ENCODE peak calls at places on chromosome 1, in four cellular contexts. One of them, this sample, is unnamed.

GRCh38 chr1:231628207-231628876 is 1.8 kb downstream of the DISC1 start:
- DNase-seq in epithelial cell of esophagus: peak; percentile 62
- DNase-seq in AG09309: no peak
- DNase-seq in fibroblast of pulmonary artery: no peak
- DNase-seq in this sample: no peak

GRCh38 chr1:89608627-89609338 is 24.1 kb upstream of the LRRC8C start:
- DNase-seq in epithelial cell of esophagus: peak; percentile 59
- DNase-seq in AG09309: no peak
- DNase-seq in fibroblast of pulmonary artery: no peak
- DNase-seq in this sample: no peak

GRCh38 chr1:74699331-74699730 is 25.7 kb upstream of the ERICH3 start:
- DNase-seq in epithelial cell of esophagus: no peak
- DNase-seq in AG09309: no peak
- DNase-seq in fibroblast of pulmonary artery: no peak
- DNase-seq in this sample: no peak

GRCh38 chr1:174964261-174964984 is 35.3 kb upstream of the CACYBP start:
- DNase-seq in epithelial cell of esophagus: peak; percentile 96
- DNase-seq in AG09309: no peak
- DNase-seq in fibroblast of pulmonary artery: peak; percentile 62
- DNase-seq in this sample: peak; percentile 55

GRCh38 chr1:40393173-40393572 is 19.6 kb downstream of the SMAP2 start:
- DNase-seq in epithelial cell of esophagus: no peak
- DNase-seq in AG09309: no peak
- DNase-seq in fibroblast of pulmonary artery: no peak
- DNase-seq in this sample: no peak

GRCh38 chr1:205444931-205445652 is 10.8 kb downstream of the BLACAT1 start:
- DNase-seq in epithelial cell of esophagus: no peak
- DNase-seq in AG09309: no peak
- DNase-seq in fibroblast of pulmonary artery: peak; percentile 32
- DNase-seq in this sample: peak; percentile 86

GRCh38 chr1:53588053-53588779 is 129.0 kb downstream of the DMRTB1 start:
- DNase-seq in epithelial cell of esophagus: no peak
- DNase-seq in AG09309: no peak
- DNase-seq in fibroblast of pulmonary artery: no peak
- DNase-seq in this sample: no peak

GRCh38 chr1:172745014-172745413 is 86.1 kb downstream of the FASLG start:
- DNase-seq in epithelial cell of esophagus: peak; percentile 81
- DNase-seq in AG09309: peak; percentile 62
- DNase-seq in fibroblast of pulmonary artery: peak; percentile 92
- DNase-seq in this sample: peak; percentile 90

GRCh38 chr1:227357229-227358078 is 39.2 kb upstream of the CDC42BPA start:
- DNase-seq in epithelial cell of esophagus: peak; percentile 79
- DNase-seq in AG09309: no peak
- DNase-seq in fibroblast of pulmonary artery: peak; percentile 95
- DNase-seq in this sample: peak; percentile 91

GRCh38 chr1:87720561-87720960 is 391.9 kb downstream of the LMO4 start:
- DNase-seq in epithelial cell of esophagus: no peak
- DNase-seq in AG09309: no peak
- DNase-seq in fibroblast of pulmonary artery: no peak
- DNase-seq in this sample: no peak

GRCh38 chr1:30027247-30027646 is 696.1 kb downstream of the MATN1 start:
- DNase-seq in epithelial cell of esophagus: no peak
- DNase-seq in AG09309: no peak
- DNase-seq in fibroblast of pulmonary artery: no peak
- DNase-seq in this sample: no peak

GRCh38 chr1:62417351-62417999 is 19.4 kb upstream of the USP1 start:
- DNase-seq in epithelial cell of esophagus: no peak
- DNase-seq in AG09309: no peak
- DNase-seq in fibroblast of pulmonary artery: no peak
- DNase-seq in this sample: no peak

GRCh38 chr1:4034318-4034887 is 134.3 kb upstream of the C1orf174 start:
- DNase-seq in epithelial cell of esophagus: no peak
- DNase-seq in AG09309: no peak
- DNase-seq in fibroblast of pulmonary artery: no peak
- DNase-seq in this sample: no peak

GRCh38 chr1:166479052-166479631 is 312.3 kb upstream of the FAM78B start:
- DNase-seq in epithelial cell of esophagus: peak; percentile 54
- DNase-seq in AG09309: no peak
- DNase-seq in fibroblast of pulmonary artery: peak; percentile 50
- DNase-seq in this sample: peak; percentile 55

GRCh38 chr1:240207073-240207709 is 115.5 kb downstream of the FMN2 start:
- DNase-seq in epithelial cell of esophagus: no peak
- DNase-seq in AG09309: no peak
- DNase-seq in fibroblast of pulmonary artery: no peak
- DNase-seq in this sample: no peak

GRCh38 chr1:199859525-199859924 is 168.0 kb upstream of the NR5A2 start:
- DNase-seq in epithelial cell of esophagus: peak; percentile 92
- DNase-seq in AG09309: peak; percentile 23
- DNase-seq in fibroblast of pulmonary artery: peak; percentile 93
- DNase-seq in this sample: peak; percentile 90

GRCh38 chr1:114034561-114035303 is 55.5 kb downstream of the OLFML3 start:
- DNase-seq in epithelial cell of esophagus: no peak
- DNase-seq in AG09309: no peak
- DNase-seq in fibroblast of pulmonary artery: no peak
- DNase-seq in this sample: no peak

GRCh38 chr1:114035304-114035700 is 56.0 kb downstream of the OLFML3 start:
- DNase-seq in epithelial cell of esophagus: no peak
- DNase-seq in AG09309: no peak
- DNase-seq in fibroblast of pulmonary artery: no peak
- DNase-seq in this sample: no peak

GRCh38 chr1:114032271-114033218 is 53.3 kb downstream of the OLFML3 start:
- DNase-seq in epithelial cell of esophagus: peak; percentile 89
- DNase-seq in AG09309: no peak
- DNase-seq in fibroblast of pulmonary artery: peak; percentile 25
- DNase-seq in this sample: peak; percentile 80

GRCh38 chr1:114033961-114034360 is 54.7 kb downstream of the OLFML3 start:
- DNase-seq in epithelial cell of esophagus: peak; percentile 53
- DNase-seq in AG09309: no peak
- DNase-seq in fibroblast of pulmonary artery: no peak
- DNase-seq in this sample: no peak

GRCh38 chr1:114033219-114033706 is 54.0 kb downstream of the OLFML3 start:
- DNase-seq in epithelial cell of esophagus: peak; percentile 24
- DNase-seq in AG09309: no peak
- DNase-seq in fibroblast of pulmonary artery: peak; percentile 16
- DNase-seq in this sample: peak; percentile 18
- TF ChIP-seq CTCF in epithelial cell of esophagus: peak; percentile 41
- TF ChIP-seq CTCF in AG09309: peak; percentile 51
- TF ChIP-seq CTCF in fibroblast of pulmonary artery: peak; percentile 58
- TF ChIP-seq CTCF in this sample: peak; percentile 54

GRCh38 chr1:156858959-156859522 is at the start of gene INSRR:
- DNase-seq in epithelial cell of esophagus: no peak
- DNase-seq in AG09309: no peak
- DNase-seq in fibroblast of pulmonary artery: no peak
- DNase-seq in this sample: peak; percentile 19

GRCh38 chr1:156859523-156860112 is 701 bp upstream of the INSRR start:
- DNase-seq in epithelial cell of esophagus: peak; percentile 29
- DNase-seq in AG09309: no peak
- DNase-seq in fibroblast of pulmonary artery: peak; percentile 17
- DNase-seq in this sample: peak; percentile 35

GRCh38 chr1:156860113-156860638 is 489 bp upstream of the NTRK1 start:
- DNase-seq in epithelial cell of esophagus: peak; percentile 42
- DNase-seq in AG09309: no peak
- DNase-seq in fibroblast of pulmonary artery: peak; percentile 35
- DNase-seq in this sample: peak; percentile 45

GRCh38 chr1:156857532-156857931 is 1.4 kb downstream of the INSRR start:
- DNase-seq in epithelial cell of esophagus: no peak
- DNase-seq in AG09309: no peak
- DNase-seq in fibroblast of pulmonary artery: no peak
- DNase-seq in this sample: no peak

GRCh38 chr1:156858555-156858956 is 361 bp downstream of the INSRR start:
- DNase-seq in epithelial cell of esophagus: no peak
- DNase-seq in AG09309: no peak
- DNase-seq in fibroblast of pulmonary artery: no peak
- DNase-seq in this sample: no peak
- H3K4me3 ChIP-seq in epithelial cell of esophagus: no peak overlapping the region
- H3K4me3 ChIP-seq in AG09309: no peak overlapping the region
- H3K4me3 ChIP-seq in fibroblast of pulmonary artery: no peak overlapping the region
- H3K4me3 ChIP-seq in this sample: no peak overlapping the region

DNA sequence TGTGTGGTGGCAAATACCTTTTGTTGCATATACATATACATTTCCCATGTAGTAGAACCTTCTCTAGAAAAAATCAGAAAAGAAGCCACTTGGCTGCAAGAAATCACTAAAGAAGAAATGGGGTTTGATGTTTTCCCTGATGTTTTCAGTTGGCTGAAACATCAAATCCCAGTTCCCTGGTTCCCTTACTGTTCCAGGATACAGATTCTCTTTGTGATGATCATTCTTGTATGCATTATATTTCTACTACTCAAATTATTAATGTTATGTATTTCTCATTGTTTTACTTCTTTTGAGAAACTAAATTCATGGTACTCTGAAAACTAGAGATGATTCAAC is 7.6 kb downstream of the RNU1-2 start:
- DNase-seq in epithelial cell of esophagus: no peak
- DNase-seq in AG09309: no peak
- DNase-seq in fibroblast of pulmonary artery: no peak
- DNase-seq in this sample: no peak
- TF ChIP-seq CTCF in epithelial cell of esophagus: no peak
- TF ChIP-seq CTCF in AG09309: no peak
- TF ChIP-seq CTCF in fibroblast of pulmonary artery: no peak
- TF ChIP-seq CTCF in this sample: no peak

DNA sequence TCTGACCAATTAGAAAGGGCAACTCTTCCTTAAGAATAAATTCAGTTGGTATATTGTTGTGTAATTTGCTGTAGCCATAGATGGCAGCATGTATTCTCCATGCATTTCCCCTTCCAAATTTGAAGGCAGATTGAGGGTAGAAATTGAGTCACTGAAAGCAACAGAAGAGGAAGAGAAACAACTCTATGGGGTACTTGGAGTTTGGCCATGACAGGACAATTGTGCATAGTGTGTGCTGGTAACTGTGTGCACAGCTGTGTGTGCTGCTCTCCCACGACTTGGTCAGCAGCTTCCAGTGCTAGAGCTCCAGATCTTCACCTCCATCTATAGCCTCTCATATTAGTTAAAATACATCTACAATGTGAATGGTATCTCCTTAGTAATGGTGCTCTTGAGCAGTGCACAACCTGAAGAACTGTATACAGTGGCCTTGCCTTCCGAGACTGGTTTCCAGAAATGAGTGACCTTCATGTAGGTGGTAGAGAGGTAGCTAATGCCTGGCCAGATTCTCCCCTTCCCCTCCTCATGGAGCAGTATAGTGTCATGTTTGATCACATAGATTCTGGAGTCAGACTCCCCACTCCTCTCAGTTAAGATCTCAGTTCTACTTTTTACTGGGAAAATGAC is 882 bp upstream of the FCAMR start:
- DNase-seq in epithelial cell of esophagus: no peak
- DNase-seq in AG09309: no peak
- DNase-seq in fibroblast of pulmonary artery: no peak
- DNase-seq in this sample: no peak
- H3K4me3 ChIP-seq in epithelial cell of esophagus: no peak overlapping the region
- H3K4me3 ChIP-seq in AG09309: no peak overlapping the region
- H3K4me3 ChIP-seq in fibroblast of pulmonary artery: no peak overlapping the region
- H3K4me3 ChIP-seq in this sample: no peak overlapping the region

DNA sequence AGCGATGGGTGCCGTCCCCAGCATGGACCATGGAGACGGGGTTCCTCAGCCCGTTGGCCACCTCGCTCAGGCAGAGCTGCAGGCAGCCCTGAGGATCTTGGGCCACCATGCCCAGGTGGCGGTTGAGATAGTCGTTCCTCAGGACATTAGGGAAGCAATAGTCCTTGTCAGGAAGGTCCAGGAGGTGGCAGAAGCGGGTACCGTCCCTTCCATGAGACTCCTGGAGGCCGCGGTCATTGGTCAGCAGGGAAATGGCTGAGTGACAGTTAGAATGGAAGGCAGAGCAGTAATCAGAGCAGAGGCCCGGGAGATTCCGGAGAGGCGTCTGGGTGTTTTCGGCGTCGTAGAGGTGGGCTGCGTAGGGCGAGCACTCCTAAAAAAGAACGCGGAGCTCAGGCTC is 4.1 kb downstream of the HHIPL2 start:
- DNase-seq in epithelial cell of esophagus: no peak
- DNase-seq in AG09309: no peak
- DNase-seq in fibroblast of pulmonary artery: no peak
- DNase-seq in this sample: no peak
- TF ChIP-seq CTCF in epithelial cell of esophagus: no peak
- TF ChIP-seq CTCF in AG09309: no peak
- TF ChIP-seq CTCF in fibroblast of pulmonary artery: no peak
- TF ChIP-seq CTCF in this sample: no peak

GRCh38 chr1:179816196-179816960 is 61.2 kb downstream of the TOR1AIP2 start:
- DNase-seq in epithelial cell of esophagus: no peak
- DNase-seq in AG09309: no peak
- DNase-seq in fibroblast of pulmonary artery: no peak
- DNase-seq in this sample: peak; percentile 21

GRCh38 chr1:179817789-179818188 is 59.8 kb downstream of the TOR1AIP2 start:
- DNase-seq in epithelial cell of esophagus: no peak
- DNase-seq in AG09309: no peak
- DNase-seq in fibroblast of pulmonary artery: peak; percentile 55
- DNase-seq in this sample: peak; percentile 67

GRCh38 chr1:179817056-179817455 is 60.5 kb downstream of the TOR1AIP2 start:
- DNase-seq in epithelial cell of esophagus: no peak
- DNase-seq in AG09309: no peak
- DNase-seq in fibroblast of pulmonary artery: no peak
- DNase-seq in this sample: no peak

GRCh38 chr1:179818743-179819173 is 58.8 kb downstream of the TOR1AIP2 start:
- DNase-seq in epithelial cell of esophagus: no peak
- DNase-seq in AG09309: no peak
- DNase-seq in fibroblast of pulmonary artery: peak; percentile 65
- DNase-seq in this sample: peak; percentile 34

DNA sequence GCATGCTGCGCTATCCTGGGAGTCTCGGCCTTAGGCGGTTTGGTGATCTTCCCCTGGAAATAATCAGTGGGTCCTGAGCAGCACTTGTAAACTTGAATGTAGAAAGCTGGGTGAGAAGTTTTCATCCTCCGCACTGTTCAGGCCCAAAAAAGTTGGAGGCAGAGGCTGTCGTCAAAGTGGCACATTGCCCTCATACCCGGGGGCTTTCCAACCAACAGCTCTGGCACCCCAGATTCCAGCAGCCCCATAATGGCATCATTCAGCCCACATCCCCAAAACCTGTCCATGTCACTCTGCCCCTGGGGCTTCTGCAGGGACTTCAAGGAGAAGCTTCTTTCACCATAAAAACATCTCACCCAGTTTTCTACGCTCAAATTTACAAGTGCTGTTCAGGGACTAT is 59.3 kb downstream of the TOR1AIP2 start:
- DNase-seq in epithelial cell of esophagus: no peak
- DNase-seq in AG09309: no peak
- DNase-seq in fibroblast of pulmonary artery: no peak
- DNase-seq in this sample: no peak
- H3K4me3 ChIP-seq in epithelial cell of esophagus: no peak overlapping the region
- H3K4me3 ChIP-seq in AG09309: no peak overlapping the region
- H3K4me3 ChIP-seq in fibroblast of pulmonary artery: no peak overlapping the region
- H3K4me3 ChIP-seq in this sample: no peak overlapping the region

GRCh38 chr1:151165738-151166505 is at the start of the genes LYSMD1 and SCNM1:
- DNase-seq in epithelial cell of esophagus: peak; percentile 99
- DNase-seq in AG09309: peak; percentile 95
- DNase-seq in fibroblast of pulmonary artery: peak; percentile 99
- DNase-seq in this sample: peak; percentile 99
- TF ChIP-seq CTCF in epithelial cell of esophagus: no peak
- TF ChIP-seq CTCF in AG09309: peak; percentile 3
- TF ChIP-seq CTCF in fibroblast of pulmonary artery: no peak
- TF ChIP-seq CTCF in this sample: no peak

GRCh38 chr1:116379057-116379630 is 6.1 kb downstream of the ATP1A1 start:
- DNase-seq in epithelial cell of esophagus: no peak
- DNase-seq in AG09309: no peak
- DNase-seq in fibroblast of pulmonary artery: no peak
- DNase-seq in this sample: no peak
- H3K4me3 ChIP-seq in epithelial cell of esophagus: no peak overlapping the region
- H3K4me3 ChIP-seq in AG09309: no peak overlapping the region
- H3K4me3 ChIP-seq in fibroblast of pulmonary artery: no peak overlapping the region
- H3K4me3 ChIP-seq in this sample: no peak overlapping the region

This sample was measured in cardiac fibroblast.